ENCODE peak calls at places on chromosomes 1 and 21, in eight cellular contexts. One of them, this sample, is unnamed. For H3K4me1, the result is how much of the 10 kb centered on the place peaks cover.

GRCh38 chr21:46144464-46145070 is 10.8 kb downstream of the FTCD start:
- DNase-seq in neural progenitor cell: no peak
- DNase-seq in A549: no peak
- DNase-seq in cardiac muscle cell: no peak
- DNase-seq in tibial artery: no peak
- DNase-seq in transverse colon: no peak
- DNase-seq in GM23338: no peak
- DNase-seq in H9: no peak
- DNase-seq in this sample: no peak

GRCh38 chr1:93694039-93694438 is 12.4 kb upstream of the BCAR3 start:
- DNase-seq in neural progenitor cell: no peak
- DNase-seq in A549: no peak
- DNase-seq in cardiac muscle cell: no peak
- DNase-seq in tibial artery: peak
- DNase-seq in transverse colon: no peak
- DNase-seq in GM23338: no peak
- DNase-seq in H9: no peak
- DNase-seq in this sample: no peak

GRCh38 chr1:66563094-66563800 is 29.3 kb downstream of the SGIP1 start:
- DNase-seq in neural progenitor cell: no peak
- DNase-seq in A549: no peak
- DNase-seq in cardiac muscle cell: peak
- DNase-seq in tibial artery: no peak
- DNase-seq in transverse colon: peak
- DNase-seq in GM23338: peak
- DNase-seq in H9: no peak
- DNase-seq in this sample: no peak

GRCh38 chr1:234529095-234529494 is 50.1 kb upstream of the TARBP1 start:
- DNase-seq in neural progenitor cell: no peak
- DNase-seq in A549: no peak
- DNase-seq in cardiac muscle cell: no peak
- DNase-seq in tibial artery: no peak
- DNase-seq in transverse colon: no peak
- DNase-seq in GM23338: no peak
- DNase-seq in H9: no peak
- DNase-seq in this sample: no peak

GRCh38 chr1:203025721-203026665 is at the start of gene PPFIA4:
- DNase-seq in neural progenitor cell: peak
- DNase-seq in A549: peak
- DNase-seq in cardiac muscle cell: peak
- DNase-seq in tibial artery: peak
- DNase-seq in transverse colon: peak
- DNase-seq in GM23338: peak
- DNase-seq in H9: peak
- DNase-seq in this sample: peak

GRCh38 chr1:103108525-103109150 is 316 bp upstream of the COL11A1 start:
- DNase-seq in neural progenitor cell: peak
- DNase-seq in A549: no peak
- DNase-seq in cardiac muscle cell: peak
- DNase-seq in tibial artery: no peak
- DNase-seq in transverse colon: no peak
- DNase-seq in GM23338: peak
- DNase-seq in H9: peak
- DNase-seq in this sample: no peak

GRCh38 chr1:119373465-119373864 is 4.9 kb downstream of the HAO2 start:
- DNase-seq in neural progenitor cell: no peak
- DNase-seq in A549: peak
- DNase-seq in cardiac muscle cell: peak
- DNase-seq in tibial artery: no peak
- DNase-seq in transverse colon: no peak
- DNase-seq in GM23338: no peak
- DNase-seq in H9: no peak
- DNase-seq in this sample: no peak

GRCh38 chr1:246367046-246367445 is 140.0 kb downstream of the SMYD3 start:
- DNase-seq in neural progenitor cell: no peak
- DNase-seq in A549: no peak
- DNase-seq in cardiac muscle cell: peak
- DNase-seq in tibial artery: no peak
- DNase-seq in transverse colon: no peak
- DNase-seq in GM23338: no peak
- DNase-seq in H9: no peak
- DNase-seq in this sample: no peak

GRCh38 chr1:150235436-150235851 is 468 bp downstream of the ANP32E start:
- DNase-seq in neural progenitor cell: peak
- DNase-seq in A549: peak
- DNase-seq in cardiac muscle cell: no peak
- DNase-seq in tibial artery: peak
- DNase-seq in transverse colon: peak
- DNase-seq in GM23338: no peak
- DNase-seq in H9: no peak
- DNase-seq in this sample: no peak

GRCh38 chr1:205563927-205564441 is 59.5 kb downstream of the CDK18 start:
- DNase-seq in neural progenitor cell: no peak
- DNase-seq in A549: no peak
- DNase-seq in cardiac muscle cell: no peak
- DNase-seq in tibial artery: no peak
- DNase-seq in transverse colon: peak
- DNase-seq in GM23338: no peak
- DNase-seq in H9: no peak
- DNase-seq in this sample: no peak

GRCh38 chr1:47433037-47433421 is 4.8 kb upstream of the FOXD2 start:
- DNase-seq in neural progenitor cell: no peak
- DNase-seq in A549: no peak
- DNase-seq in cardiac muscle cell: no peak
- DNase-seq in tibial artery: no peak
- DNase-seq in transverse colon: no peak
- DNase-seq in GM23338: no peak
- DNase-seq in H9: no peak
- DNase-seq in this sample: no peak
- H3K4me1 ChIP-seq in neural progenitor cell: under half
- H3K4me1 ChIP-seq in A549: under half
- H3K4me1 ChIP-seq in cardiac muscle cell: under half
- H3K4me1 ChIP-seq in tibial artery: under half
- H3K4me1 ChIP-seq in transverse colon: under half
- H3K4me1 ChIP-seq in GM23338: under half
- H3K4me1 ChIP-seq in H9: under half
- H3K4me1 ChIP-seq in this sample: half or more

GRCh38 chr1:6280761-6281451 is 20.0 kb upstream of the GPR153 start:
- DNase-seq in neural progenitor cell: peak
- DNase-seq in A549: peak
- DNase-seq in cardiac muscle cell: peak
- DNase-seq in tibial artery: no peak
- DNase-seq in transverse colon: no peak
- DNase-seq in GM23338: peak
- DNase-seq in H9: peak
- DNase-seq in this sample: no peak
- TF ChIP-seq CTCF in neural progenitor cell: peak
- TF ChIP-seq CTCF in A549: peak
- TF ChIP-seq CTCF in cardiac muscle cell: peak
- TF ChIP-seq CTCF in tibial artery: no peak
- TF ChIP-seq CTCF in transverse colon: no peak
- TF ChIP-seq CTCF in GM23338: peak
- TF ChIP-seq CTCF in H9: peak
- TF ChIP-seq CTCF in this sample: peak

DNA sequence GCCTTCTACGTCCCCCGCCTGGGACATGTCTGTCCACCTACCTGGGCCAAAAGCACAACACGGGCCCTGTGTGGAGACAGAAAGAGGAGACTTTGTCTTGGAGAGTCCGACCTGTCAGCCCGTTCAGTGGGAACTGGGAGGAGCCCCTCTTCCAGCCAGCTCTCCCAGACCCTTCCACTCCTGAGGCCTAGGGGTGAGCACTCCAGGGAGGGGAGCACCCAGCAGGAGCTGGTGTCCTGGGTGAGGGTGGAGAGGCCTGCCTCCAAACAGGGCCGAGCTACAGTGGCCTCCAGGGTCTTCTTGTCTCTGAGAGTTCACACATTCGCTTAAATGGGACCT is 546 bp downstream of the SPOCD1 start:
- DNase-seq in neural progenitor cell: no peak
- DNase-seq in A549: no peak
- DNase-seq in cardiac muscle cell: no peak
- DNase-seq in tibial artery: no peak
- DNase-seq in transverse colon: no peak
- DNase-seq in GM23338: no peak
- DNase-seq in H9: no peak
- DNase-seq in this sample: no peak
- H3K27ac ChIP-seq in neural progenitor cell: no peak
- H3K27ac ChIP-seq in A549: peak
- H3K27ac ChIP-seq in cardiac muscle cell: no peak
- H3K27ac ChIP-seq in tibial artery: no peak
- H3K27ac ChIP-seq in transverse colon: no peak
- H3K27ac ChIP-seq in GM23338: no peak
- H3K27ac ChIP-seq in H9: no peak
- H3K27ac ChIP-seq in this sample: no peak

GRCh38 chr21:43362928-43363314 is 64.0 kb downstream of the SIK1 start:
- DNase-seq in neural progenitor cell: no peak
- DNase-seq in A549: no peak
- DNase-seq in cardiac muscle cell: no peak
- DNase-seq in tibial artery: no peak
- DNase-seq in transverse colon: peak
- DNase-seq in GM23338: no peak
- DNase-seq in H9: no peak
- DNase-seq in this sample: no peak

GRCh38 chr21:43361493-43362296 is 65.2 kb downstream of the SIK1 start:
- DNase-seq in neural progenitor cell: no peak
- DNase-seq in A549: no peak
- DNase-seq in cardiac muscle cell: peak
- DNase-seq in tibial artery: peak
- DNase-seq in transverse colon: peak
- DNase-seq in GM23338: peak
- DNase-seq in H9: no peak
- DNase-seq in this sample: peak

GRCh38 chr21:43360441-43361126 is 66.3 kb downstream of the SIK1 start:
- DNase-seq in neural progenitor cell: no peak
- DNase-seq in A549: no peak
- DNase-seq in cardiac muscle cell: no peak
- DNase-seq in tibial artery: no peak
- DNase-seq in transverse colon: no peak
- DNase-seq in GM23338: no peak
- DNase-seq in H9: no peak
- DNase-seq in this sample: no peak

GRCh38 chr21:43362306-43362927 is 64.5 kb downstream of the SIK1 start:
- DNase-seq in neural progenitor cell: peak
- DNase-seq in A549: no peak
- DNase-seq in cardiac muscle cell: peak
- DNase-seq in tibial artery: peak
- DNase-seq in transverse colon: peak
- DNase-seq in GM23338: peak
- DNase-seq in H9: peak
- DNase-seq in this sample: peak

GRCh38 chr21:43361127-43361492 is 65.8 kb downstream of the SIK1 start:
- DNase-seq in neural progenitor cell: no peak
- DNase-seq in A549: no peak
- DNase-seq in cardiac muscle cell: no peak
- DNase-seq in tibial artery: no peak
- DNase-seq in transverse colon: peak
- DNase-seq in GM23338: no peak
- DNase-seq in H9: no peak
- DNase-seq in this sample: peak
- H3K4me1 ChIP-seq in neural progenitor cell: under half
- H3K4me1 ChIP-seq in A549: under half
- H3K4me1 ChIP-seq in cardiac muscle cell: under half
- H3K4me1 ChIP-seq in tibial artery: under half
- H3K4me1 ChIP-seq in transverse colon: under half
- H3K4me1 ChIP-seq in GM23338: under half
- H3K4me1 ChIP-seq in H9: under half
- H3K4me1 ChIP-seq in this sample: half or more

GRCh38 chr1:43143441-43143888 is 28.6 kb downstream of the EBNA1BP2 start:
- DNase-seq in neural progenitor cell: peak
- DNase-seq in A549: no peak
- DNase-seq in cardiac muscle cell: peak
- DNase-seq in tibial artery: no peak
- DNase-seq in transverse colon: no peak
- DNase-seq in GM23338: peak
- DNase-seq in H9: peak
- DNase-seq in this sample: no peak
- TF ChIP-seq CTCF in neural progenitor cell: peak
- TF ChIP-seq CTCF in A549: peak
- TF ChIP-seq CTCF in cardiac muscle cell: peak
- TF ChIP-seq CTCF in tibial artery: no peak
- TF ChIP-seq CTCF in transverse colon: no peak
- TF ChIP-seq CTCF in GM23338: peak
- TF ChIP-seq CTCF in H9: peak
- TF ChIP-seq CTCF in this sample: no peak

DNA sequence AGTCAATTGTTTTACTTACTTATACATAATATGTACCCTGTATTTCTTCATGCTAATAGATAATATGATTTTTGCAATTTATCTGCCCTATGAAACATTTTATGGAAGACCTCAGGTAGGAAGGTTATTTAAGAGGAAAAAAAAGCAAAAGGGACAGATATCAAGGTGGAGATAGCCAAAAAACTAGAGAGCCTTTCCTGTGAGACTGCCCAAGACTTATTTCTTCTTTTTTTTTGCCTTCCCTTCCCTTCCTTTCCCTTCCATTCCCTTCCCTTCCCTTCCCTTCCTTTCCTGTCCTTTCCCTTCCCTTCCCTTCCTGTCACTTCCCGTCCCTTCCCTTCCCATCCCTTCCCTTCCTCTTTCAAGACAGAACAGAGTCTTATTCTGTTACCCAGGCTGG is 80.6 kb upstream of the HMCN1 start:
- DNase-seq in neural progenitor cell: no peak
- DNase-seq in A549: no peak
- DNase-seq in cardiac muscle cell: no peak
- DNase-seq in tibial artery: no peak
- DNase-seq in transverse colon: no peak
- DNase-seq in GM23338: no peak
- DNase-seq in H9: no peak
- DNase-seq in this sample: no peak
- H3K27ac ChIP-seq in neural progenitor cell: no peak
- H3K27ac ChIP-seq in A549: no peak
- H3K27ac ChIP-seq in cardiac muscle cell: peak
- H3K27ac ChIP-seq in tibial artery: no peak
- H3K27ac ChIP-seq in transverse colon: no peak
- H3K27ac ChIP-seq in GM23338: no peak
- H3K27ac ChIP-seq in H9: no peak
- H3K27ac ChIP-seq in this sample: peak

GRCh38 chr1:54379481-54380284 is 26.5 kb downstream of the SSBP3 start:
- DNase-seq in neural progenitor cell: peak
- DNase-seq in A549: no peak
- DNase-seq in cardiac muscle cell: peak
- DNase-seq in tibial artery: peak
- DNase-seq in transverse colon: no peak
- DNase-seq in GM23338: peak
- DNase-seq in H9: no peak
- DNase-seq in this sample: peak
- H3K4me1 ChIP-seq in neural progenitor cell: half or more
- H3K4me1 ChIP-seq in A549: under half
- H3K4me1 ChIP-seq in cardiac muscle cell: half or more
- H3K4me1 ChIP-seq in tibial artery: half or more
- H3K4me1 ChIP-seq in transverse colon: under half
- H3K4me1 ChIP-seq in GM23338: half or more
- H3K4me1 ChIP-seq in H9: under half
- H3K4me1 ChIP-seq in this sample: half or more

GRCh38 chr1:243409284-243409683 is 153.4 kb downstream of the SDCCAG8 start:
- DNase-seq in neural progenitor cell: no peak
- DNase-seq in A549: peak
- DNase-seq in cardiac muscle cell: peak
- DNase-seq in tibial artery: no peak
- DNase-seq in transverse colon: no peak
- DNase-seq in GM23338: peak
- DNase-seq in H9: no peak
- DNase-seq in this sample: no peak
- TF ChIP-seq CTCF in neural progenitor cell: peak
- TF ChIP-seq CTCF in A549: peak
- TF ChIP-seq CTCF in cardiac muscle cell: peak
- TF ChIP-seq CTCF in tibial artery: no peak
- TF ChIP-seq CTCF in transverse colon: no peak
- TF ChIP-seq CTCF in GM23338: peak
- TF ChIP-seq CTCF in H9: peak
- TF ChIP-seq CTCF in this sample: no peak